ENCODE peak calls at places on chromosomes 4 and X, in nine cellular contexts. C is COR-L47; B is Jurkat, Clone E6-1; E is stimulated activated CD4-positive, alpha-beta T cell treated with anti-CD3 and anti-CD28 coated beads, Interleukin-2, amount 100 ng/mL, for 48 hours; G is heart right ventricle; S is T follicular helper cell; R is foreskin fibroblast; A is NCI-H1436 treated with DMSO at 0.1 percent for 48 hours; X is mucosa of gallbladder. Z is an unnamed sample.
A peak's percentile ranks its signal among the peaks of the same experiment; 100 is the strongest.

GRCh38 chrX:10168226-10168625 is 11.5 kb downstream of the CLCN4 start:
- DNase-seq in C (no peak), B (no peak), E (no peak), G (no peak), S (no peak), R (no peak), A (no peak), X (no peak), Z (no peak)

GRCh38 chr4:917992-918391 is 14.1 kb downstream of the GAK start:
- DNase-seq in C (no peak), B (no peak), E (no peak), G (no peak), S (no peak), R (no peak), A (no peak), X (no peak), Z (no peak)

GRCh38 chr4:76023381-76023780 is at the start of gene CXCL10:
- DNase-seq in C (no peak), B (no peak), E (no peak), G (no peak), S (no peak), R (no peak), A (no peak), X (no peak), Z (no peak)

GRCh38 chr4:23373269-23373668 is 516.6 kb downstream of the PPARGC1A start:
- DNase-seq in C (no peak), B (no peak), E (no peak), G (no peak), S (no peak), R (no peak), A (no peak), X (peak; percentile 86), Z (peak; percentile 73)

GRCh38 chr4:13547563-13548041 is 3.3 kb upstream of the NKX3-2 start:
- DNase-seq in C (peak; percentile 12), B (peak; percentile 71), E (no peak), G (no peak), S (no peak), R (no peak), A (no peak), X (no peak), Z (no peak)

GRCh38 chr4:7147661-7148310 is 44.6 kb upstream of the SORCS2 start:
- DNase-seq in C (no peak), B (no peak), E (no peak), G (no peak), S (no peak), R (no peak), A (no peak), X (no peak), Z (no peak)

GRCh38 chrX:71532753-71533425 is at the start of gene OGT:
- DNase-seq in C (peak; percentile 93), B (peak; percentile 98), E (peak; percentile 81), G (peak; percentile 93), S (peak; percentile 88), R (peak; percentile 97), A (peak; percentile 77), X (peak; percentile 96), Z (peak; percentile 45)

GRCh38 chr4:25252230-25253071 is 18.6 kb downstream of the PI4K2B start:
- DNase-seq in C (no peak), B (no peak), E (no peak), G (no peak), S (no peak), R (no peak), A (no peak), X (no peak), Z (no peak)

GRCh38 chrX:123983240-123983639 is 21.7 kb downstream of the STAG2 start:
- DNase-seq in C (no peak), B (no peak), E (no peak), G (no peak), S (no peak), R (no peak), A (peak; percentile 4), X (no peak), Z (peak; percentile 60)

GRCh38 chr4:41749650-41750049 is 1.1 kb upstream of the PHOX2B start:
- DNase-seq in C (no peak), B (no peak), E (no peak), G (no peak), S (no peak), R (no peak), A (no peak), X (no peak), Z (no peak)

GRCh38 chrX:136220535-136220934 is 30.7 kb downstream of the MAP7D3 start:
- DNase-seq in C (no peak), B (no peak), E (no peak), G (no peak), S (no peak), R (no peak), A (no peak), X (no peak), Z (no peak)

GRCh38 chr4:137530176-137530575 is 2.1 kb downstream of the PCDH18 start:
- DNase-seq in C (no peak), B (no peak), E (no peak), G (no peak), S (no peak), R (peak; percentile 76), A (no peak), X (no peak), Z (no peak)

GRCh38 chr4:44446801-44447562 is 1.6 kb downstream of the KCTD8 start:
- DNase-seq in C (no peak), B (no peak), E (no peak), G (no peak), S (no peak), R (no peak), A (no peak), X (no peak), Z (no peak)

GRCh38 chr4:128812360-128812958 is 3.0 kb downstream of the JADE1 start:
- DNase-seq in C (peak; percentile 75), B (peak; percentile 61), E (peak; percentile 25), G (no peak), S (no peak), R (peak; percentile 64), A (no peak), X (peak; percentile 34), Z (peak; percentile 2)

GRCh38 chrX:38754102-38754790 is 47.0 kb upstream of the MID1IP1 start:
- DNase-seq in C (peak; percentile 15), B (peak; percentile 54), E (peak; percentile 7), G (no peak), S (no peak), R (peak; percentile 37), A (no peak), X (peak; percentile 21), Z (no peak)

GRCh38 chr4:118915468-118915867 is 26.8 kb downstream of the SYNPO2 start:
- DNase-seq in C (no peak), B (no peak), E (no peak), G (no peak), S (no peak), R (no peak), A (no peak), X (no peak), Z (no peak)

GRCh38 chr4:123811763-123812390 is 415.3 kb downstream of the SPRY1 start:
- DNase-seq in C (no peak), B (no peak), E (no peak), G (no peak), S (no peak), R (no peak), A (no peak), X (no peak), Z (no peak)